ENCODE peak calls at places on chromosomes 4 and X, in eight cellular contexts. E is body of pancreas, I is heart left ventricle, D is endodermal cell, C is pancreas, J is sigmoid colon, A is A549, W is IMR-90. V is an unnamed sample. For H3K4me1, the result is how much of the 10 kb centered on the place peaks cover.

GRCh38 chr4:54096563-54096962 is 3.4 kb upstream of the GSX2 start:
- DNase-seq in J (no peak), E (no peak), C (no peak), I (no peak), A (no peak), D (peak), W (no peak), V (no peak)

GRCh38 chr4:88005086-88005485 is 2.3 kb upstream of the PKD2 start:
- DNase-seq in I (peak), C (no peak), D (no peak), E (no peak), A (no peak), W (peak), J (no peak), V (no peak)

GRCh38 chrX:13153796-13154195 is 109.4 kb upstream of the FAM9C start:
- DNase-seq in W (peak), C (no peak), A (no peak), D (no peak), E (no peak), I (no peak), J (no peak), V (no peak)

GRCh38 chr4:52611030-52611555 is 48.0 kb downstream of the USP46 start:
- DNase-seq in I (no peak), E (no peak), D (no peak), A (no peak), W (no peak), J (no peak), C (no peak), V (no peak)

GRCh38 chr4:13656569-13656988 is 29.1 kb upstream of the BOD1L1 start:
- DNase-seq in A (peak), D (peak), I (peak), W (peak), C (peak), J (peak), E (peak), V (peak)

GRCh38 chr4:52883183-52883621 is 21.1 kb downstream of the RASL11B start:
- DNase-seq in J (no peak), E (no peak), A (no peak), C (no peak), D (peak), I (no peak), W (no peak), V (no peak)

GRCh38 chr4:112817933-112818921 is 181.3 kb downstream of the LARP7 start:
- DNase-seq in E (no peak), I (peak), C (peak), W (peak), D (peak), A (peak), J (peak), V (peak)

GRCh38 chr4:89226665-89227572 is 80.7 kb downstream of the GPRIN3 start:
- DNase-seq in C (peak), A (peak), I (peak), D (peak), E (peak), J (peak), W (peak), V (peak)

GRCh38 chrX:15525664-15526416 is 25.2 kb downstream of the BMX start:
- DNase-seq in I (no peak), D (no peak), E (no peak), C (no peak), J (no peak), W (no peak), A (no peak), V (no peak)

GRCh38 chrX:46865281-46865680 is 28.4 kb downstream of the RP2 start:
- DNase-seq in I (no peak), E (no peak), J (no peak), C (no peak), W (peak), D (no peak), A (peak), V (no peak)

GRCh38 chr4:1566838-1567518 is 117.1 kb downstream of the FAM53A start:
- DNase-seq in C (no peak), E (no peak), J (peak), I (no peak), W (no peak), D (peak), A (no peak), V (peak)

GRCh38 chr4:86300516-86300915 is 59.3 kb downstream of the MAPK10 start:
- DNase-seq in J (no peak), I (no peak), A (no peak), C (no peak), W (no peak), D (no peak), E (no peak), V (no peak)

GRCh38 chrX:68504237-68504636 is 5.4 kb downstream of the YIPF6 start:
- DNase-seq in A (peak), I (no peak), W (peak), C (no peak), E (no peak), J (no peak), D (no peak), V (no peak)

GRCh38 chr4:5955856-5956255 is 62.4 kb downstream of the C4orf50 start:
- DNase-seq in C (no peak), E (no peak), D (no peak), W (no peak), I (no peak), J (no peak), A (no peak), V (no peak)

GRCh38 chrX:97597954-97598353 is 714.2 kb downstream of the RPA4 start:
- DNase-seq in I (no peak), J (no peak), A (no peak), E (no peak), D (peak), C (no peak), W (no peak), V (no peak)

GRCh38 chrX:3017492-3017891 is 11.1 kb downstream of the ARSH start:
- DNase-seq in D (no peak), E (no peak), W (no peak), C (no peak), J (no peak), A (no peak), I (no peak), V (no peak)

GRCh38 chr4:131370846-131371245 is 1778.2 kb upstream of the PCDH10 start:
- DNase-seq in J (no peak), D (no peak), C (no peak), W (no peak), I (no peak), E (no peak), A (no peak), V (no peak)

GRCh38 chr4:71630783-71631182 is 153.1 kb downstream of the GC start:
- DNase-seq in D (no peak), A (no peak), W (no peak), J (no peak), C (no peak), E (no peak), I (no peak), V (no peak)

GRCh38 chrX:103157511-103158316 is 57.2 kb upstream of the BEX4 start:
- DNase-seq in E (peak), I (no peak), W (peak), J (no peak), A (peak), C (peak), D (peak), V (no peak)

GRCh38 chr4:13891544-13891939 is 264.0 kb upstream of the BOD1L1 start:
- DNase-seq in W (peak), I (no peak), D (no peak), C (no peak), E (no peak), A (no peak), J (no peak), V (no peak)

GRCh38 chrX:37347420-37347819 is 1.7 kb upstream of the PRRG1 start:
- DNase-seq in J (no peak), I (no peak), D (no peak), C (no peak), E (no peak), W (peak), A (no peak), V (no peak)

GRCh38 chr4:174010547-174010946 is 272.9 kb downstream of the FBXO8 start:
- DNase-seq in A (no peak), W (no peak), E (no peak), C (no peak), D (no peak), J (no peak), I (no peak), V (no peak)

GRCh38 chr4:174016251-174016650 is 267.2 kb downstream of the FBXO8 start:
- DNase-seq in A (no peak), W (no peak), E (no peak), J (no peak), I (no peak), D (no peak), C (no peak), V (no peak)

GRCh38 chr4:174018236-174018635 is 265.2 kb downstream of the FBXO8 start:
- DNase-seq in E (no peak), C (no peak), A (no peak), J (no peak), W (no peak), I (no peak), D (no peak), V (no peak)

GRCh38 chr4:174009686-174010451 is 273.6 kb downstream of the FBXO8 start:
- DNase-seq in I (no peak), C (no peak), A (no peak), J (no peak), E (no peak), W (no peak), D (no peak), V (no peak)

GRCh38 chr4:174012135-174012923 is 271.1 kb downstream of the FBXO8 start:
- DNase-seq in E (no peak), I (no peak), C (no peak), A (no peak), W (no peak), J (no peak), D (no peak), V (no peak)
- H3K27ac ChIP-seq in E (no peak), I (no peak), C (no peak), A (no peak), W (no peak), J (no peak), D (no peak), V (no peak)

DNA sequence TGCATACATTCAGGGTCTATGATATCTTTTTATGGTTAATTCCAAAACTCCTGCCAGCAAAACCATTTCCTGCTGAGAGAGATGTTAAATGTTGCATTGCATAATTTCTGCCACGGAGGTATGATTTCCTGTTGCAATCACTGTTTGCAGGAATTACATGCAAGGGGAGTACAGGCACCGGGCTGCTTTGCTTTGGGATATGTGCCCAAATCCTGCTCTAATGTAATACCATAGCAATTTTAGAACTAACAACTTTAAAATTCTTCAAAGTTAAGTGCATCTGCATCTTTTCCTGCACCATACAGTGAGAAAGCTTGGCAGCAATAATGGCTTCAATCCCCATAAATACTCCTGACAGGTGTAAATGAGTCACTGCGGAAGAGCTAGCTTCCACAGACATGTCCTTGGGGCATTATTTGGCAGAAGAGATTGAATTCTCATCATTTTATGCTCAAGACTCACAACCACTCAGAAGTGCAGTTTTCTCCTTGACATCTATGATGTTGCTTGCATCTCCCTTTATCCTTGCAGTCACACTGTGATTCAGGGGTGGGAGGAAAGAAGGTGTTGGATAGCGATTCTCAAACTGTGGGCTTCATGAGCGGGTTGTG is 29.6 kb downstream of the TRIM2 start:
- DNase-seq in D (no peak), C (no peak), I (no peak), E (no peak), A (peak), J (peak), W (peak), V (no peak)
- H3K4me1 ChIP-seq in D (under half), C (under half), I (under half), E (under half), A (under half), J (under half), W (under half), V (under half)

GRCh38 chr4:18021470-18021719 is 160 bp downstream of the LCORL start:
- DNase-seq in D (no peak), E (no peak), I (no peak), W (peak), C (no peak), J (no peak), A (no peak), V (no peak)

GRCh38 chr4:18020671-18021469 is 685 bp downstream of the LCORL start:
- DNase-seq in W (peak), C (peak), E (peak), A (peak), J (peak), D (peak), I (peak), V (peak)

GRCh38 chr4:18022572-18023039 is 1.1 kb upstream of the LCORL start:
- DNase-seq in W (peak), C (no peak), D (no peak), E (no peak), I (no peak), A (no peak), J (no peak), V (no peak)

GRCh38 chr4:18020145-18020670 is 1.3 kb downstream of the LCORL start:
- DNase-seq in A (no peak), W (peak), C (no peak), I (no peak), D (peak), J (no peak), E (no peak), V (no peak)

DNA sequence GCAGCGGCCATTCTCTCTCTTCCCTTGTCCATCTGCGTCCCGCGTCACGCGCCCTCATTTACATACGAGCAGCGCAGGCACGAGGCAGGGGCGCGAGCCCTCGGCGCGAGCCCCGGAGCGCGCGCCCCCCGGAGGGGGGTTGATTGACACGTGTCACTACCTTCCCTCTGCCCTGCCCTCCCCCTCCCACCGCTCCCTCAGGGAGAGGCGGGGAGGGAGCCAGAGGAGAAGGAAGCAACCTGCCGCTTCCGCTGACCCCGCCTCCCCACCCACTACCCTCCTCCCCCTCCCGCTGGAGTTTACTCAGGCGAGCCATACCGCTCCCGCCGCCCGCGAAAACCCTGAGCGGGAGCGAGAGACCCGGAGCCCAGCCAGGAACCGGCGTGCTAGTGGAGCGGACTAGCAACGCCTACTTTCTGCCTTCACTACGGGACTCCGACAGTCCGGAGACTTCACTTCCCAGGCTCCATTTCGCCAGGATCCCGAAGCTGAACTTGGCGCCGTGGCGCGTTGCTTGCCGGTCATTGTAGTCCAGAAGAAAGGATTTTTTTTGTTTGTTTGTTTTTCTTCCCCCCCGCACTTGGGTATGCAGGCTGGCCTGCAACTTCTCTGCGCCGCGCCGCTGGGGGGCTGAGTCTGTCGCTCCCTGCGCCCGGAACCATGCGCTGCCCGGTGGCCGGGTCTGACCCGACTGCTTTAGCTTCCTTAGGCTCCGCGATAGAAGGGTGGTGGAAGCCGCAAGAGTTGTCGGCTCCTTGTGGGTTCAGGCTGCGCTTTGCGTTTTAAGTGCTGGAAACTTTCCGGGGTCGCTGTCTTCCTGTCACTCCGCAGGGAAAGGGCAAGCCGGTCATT is at the start of gene LCORL:
- DNase-seq in A (peak), C (peak), W (peak), J (peak), I (peak), D (peak), E (peak), V (peak)
- TF ChIP-seq CTCF in A (no peak), C (peak), W (no peak), J (no peak), I (peak), D (peak), E (peak), V (peak)

GRCh38 chr4:184504385-184504784 is 30.0 kb upstream of the IRF2 start:
- DNase-seq in D (no peak), J (no peak), C (no peak), E (no peak), W (no peak), I (no peak), A (no peak), V (no peak)
- H3K27ac ChIP-seq in D (no peak), J (no peak), C (no peak), E (no peak), W (no peak), I (no peak), A (no peak), V (no peak)

GRCh38 chrX:66004928-66005831 is 34.7 kb downstream of the VSIG4 start:
- DNase-seq in I (no peak), A (no peak), E (no peak), J (no peak), D (no peak), C (no peak), W (no peak), V (no peak)
- H3K4me1 ChIP-seq in I (under half), A (under half), E (under half), J (under half), D (under half), C (under half), W (under half), V (under half)

GRCh38 chr4:98658287-98659105 is at the start of gene TSPAN5:
- DNase-seq in A (peak), C (peak), D (peak), J (peak), E (peak), W (peak), I (peak), V (peak)

GRCh38 chr4:98659741-98660507 is 1.5 kb upstream of the TSPAN5 start:
- DNase-seq in W (peak), I (no peak), A (peak), J (no peak), D (no peak), C (no peak), E (no peak), V (no peak)

GRCh38 chr4:98661356-98662054 is 3.1 kb upstream of the TSPAN5 start:
- DNase-seq in I (no peak), D (peak), A (no peak), E (no peak), W (peak), J (no peak), C (no peak), V (no peak)

GRCh38 chr4:98657531-98658286 is 702 bp downstream of the TSPAN5 start:
- DNase-seq in C (no peak), J (no peak), A (peak), I (peak), W (peak), D (peak), E (no peak), V (no peak)

DNA sequence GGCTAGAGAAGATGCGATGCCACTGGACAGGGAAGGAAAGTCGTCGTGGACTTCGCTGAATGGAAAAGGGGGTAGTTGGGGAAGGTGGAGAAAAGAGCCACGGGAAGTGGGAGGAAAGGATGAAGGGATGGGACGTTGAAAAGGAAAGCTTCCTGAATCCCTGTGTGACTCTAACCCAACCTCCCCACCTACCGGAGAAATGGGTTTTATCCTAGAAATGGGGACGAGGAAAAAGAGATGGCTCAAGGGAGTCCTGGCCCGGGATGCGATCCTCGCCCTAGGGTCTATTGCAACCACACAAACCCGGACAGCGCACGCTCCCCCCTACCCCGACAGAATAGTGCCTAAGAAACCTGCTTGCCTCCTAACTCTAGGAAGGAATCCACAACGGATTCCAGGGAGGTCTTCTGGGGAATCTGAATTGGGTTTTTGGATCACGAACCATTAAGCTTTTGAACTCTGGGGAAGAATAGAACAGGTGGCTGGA is 738 bp upstream of the TSPAN5 start:
- DNase-seq in A (peak), C (no peak), W (peak), I (no peak), J (no peak), D (no peak), E (no peak), V (no peak)
- TF ChIP-seq CTCF in A (no peak), C (no peak), W (peak), I (no peak), J (no peak), D (peak), E (no peak), V (no peak)

V was measured in lower lobe of right lung.